ENCODE peak calls at places on chromosomes 7 and 10, in six cellular contexts. One of them, this sample, is unnamed.

GRCh38 chr7:133570321-133570720 is 317.4 kb downstream of the EXOC4 start:
- DNase-seq in HepG2: no peak
- DNase-seq in H1: no peak
- DNase-seq in K562: no peak
- DNase-seq in SK-N-SH: no peak
- DNase-seq in GM12878: no peak
- DNase-seq in this sample: no peak

GRCh38 chr10:11179231-11180105 is 161.8 kb downstream of the CELF2 start:
- DNase-seq in SK-N-SH: no peak
- DNase-seq in HepG2: no peak
- DNase-seq in GM12878: no peak
- DNase-seq in H1: no peak
- DNase-seq in K562: no peak
- DNase-seq in this sample: no peak

GRCh38 chr7:81776159-81776558 is 6.3 kb upstream of the HGF start:
- DNase-seq in H1: no peak
- DNase-seq in GM12878: no peak
- DNase-seq in HepG2: no peak
- DNase-seq in SK-N-SH: no peak
- DNase-seq in K562: no peak
- DNase-seq in this sample: peak

GRCh38 chr7:6153646-6154541 is 118.5 kb downstream of the CYTH3 start:
- DNase-seq in SK-N-SH: no peak
- DNase-seq in H1: no peak
- DNase-seq in HepG2: no peak
- DNase-seq in K562: no peak
- DNase-seq in GM12878: no peak
- DNase-seq in this sample: no peak

GRCh38 chr7:66304536-66304935 is 99.4 kb downstream of the TPST1 start:
- DNase-seq in K562: no peak
- DNase-seq in SK-N-SH: no peak
- DNase-seq in H1: no peak
- DNase-seq in HepG2: no peak
- DNase-seq in GM12878: no peak
- DNase-seq in this sample: no peak

GRCh38 chr10:12181065-12181775 is 14.5 kb downstream of the NUDT5 start:
- DNase-seq in H1: no peak
- DNase-seq in K562: no peak
- DNase-seq in GM12878: peak
- DNase-seq in HepG2: no peak
- DNase-seq in SK-N-SH: no peak
- DNase-seq in this sample: peak

GRCh38 chr7:99137418-99138180 is 6.3 kb downstream of the SMURF1 start:
- DNase-seq in GM12878: no peak
- DNase-seq in H1: peak
- DNase-seq in HepG2: no peak
- DNase-seq in K562: no peak
- DNase-seq in SK-N-SH: peak
- DNase-seq in this sample: no peak

GRCh38 chr10:72826346-72826745 is 67.2 kb upstream of the OIT3 start:
- DNase-seq in HepG2: no peak
- DNase-seq in K562: no peak
- DNase-seq in GM12878: no peak
- DNase-seq in H1: no peak
- DNase-seq in SK-N-SH: no peak
- DNase-seq in this sample: no peak

GRCh38 chr10:72171175-72171630 is 44.6 kb upstream of the ANAPC16 start:
- DNase-seq in K562: peak
- DNase-seq in GM12878: no peak
- DNase-seq in SK-N-SH: no peak
- DNase-seq in H1: no peak
- DNase-seq in HepG2: peak
- DNase-seq in this sample: no peak

GRCh38 chr10:121076760-121077159 is 225.6 kb downstream of the WDR11 start:
- DNase-seq in H1: no peak
- DNase-seq in SK-N-SH: no peak
- DNase-seq in GM12878: no peak
- DNase-seq in K562: no peak
- DNase-seq in HepG2: no peak
- DNase-seq in this sample: no peak

GRCh38 chr10:88538038-88538437 is 45.1 kb downstream of the RNLS start:
- DNase-seq in H1: no peak
- DNase-seq in SK-N-SH: no peak
- DNase-seq in HepG2: no peak
- DNase-seq in GM12878: no peak
- DNase-seq in K562: no peak
- DNase-seq in this sample: no peak

GRCh38 chr7:22601028-22601795 is 101.2 kb upstream of the STEAP1B start:
- DNase-seq in H1: no peak
- DNase-seq in K562: no peak
- DNase-seq in HepG2: no peak
- DNase-seq in GM12878: no peak
- DNase-seq in SK-N-SH: no peak
- DNase-seq in this sample: no peak

GRCh38 chr7:104126411-104126841 is 81.4 kb downstream of the ORC5 start:
- DNase-seq in HepG2: no peak
- DNase-seq in GM12878: no peak
- DNase-seq in H1: no peak
- DNase-seq in SK-N-SH: peak
- DNase-seq in K562: no peak
- DNase-seq in this sample: no peak

GRCh38 chr7:116528008-116528789 is 3.4 kb downstream of the CAV1 start:
- DNase-seq in SK-N-SH: peak
- DNase-seq in HepG2: no peak
- DNase-seq in H1: no peak
- DNase-seq in K562: no peak
- DNase-seq in GM12878: no peak
- DNase-seq in this sample: no peak

GRCh38 chr7:132557489-132558044 is 18.7 kb downstream of the PLXNA4 start:
- DNase-seq in HepG2: no peak
- DNase-seq in SK-N-SH: no peak
- DNase-seq in K562: no peak
- DNase-seq in H1: no peak
- DNase-seq in GM12878: no peak
- DNase-seq in this sample: no peak

GRCh38 chr7:123538189-123538714 is 3.9 kb upstream of the IQUB start:
- DNase-seq in HepG2: no peak
- DNase-seq in K562: peak
- DNase-seq in SK-N-SH: no peak
- DNase-seq in GM12878: no peak
- DNase-seq in H1: no peak
- DNase-seq in this sample: no peak

DNA sequence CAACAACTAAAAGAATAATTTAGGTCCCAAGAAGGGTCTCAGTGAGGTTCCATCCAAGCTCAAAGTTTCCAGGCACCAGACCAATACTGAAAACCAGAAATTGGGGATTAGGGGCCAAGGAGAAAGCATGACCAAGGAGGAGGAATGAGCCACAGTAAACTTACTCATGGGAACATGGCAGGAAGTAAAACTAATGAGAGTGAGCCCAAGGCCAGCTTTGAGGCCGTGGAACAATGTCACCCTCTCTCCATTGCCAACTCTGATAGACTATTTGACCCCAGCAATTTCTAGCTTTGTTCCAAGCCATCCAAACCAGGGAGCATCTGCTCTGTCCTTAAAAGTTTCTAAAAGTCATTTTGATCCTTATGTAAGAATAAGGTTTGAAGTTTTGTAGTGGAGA is 1082.3 kb downstream of the KCNMA1 start:
- DNase-seq in HepG2: no peak
- DNase-seq in SK-N-SH: no peak
- DNase-seq in H1: no peak
- DNase-seq in GM12878: no peak
- DNase-seq in K562: no peak
- DNase-seq in this sample: no peak
- TF ChIP-seq GABPA in HepG2: no peak
- TF ChIP-seq GABPA in SK-N-SH: no peak
- TF ChIP-seq GABPA in H1: no peak
- TF ChIP-seq GABPA in GM12878: no peak
- TF ChIP-seq GABPA in K562: no peak
- TF ChIP-seq GABPA in this sample: no peak

GRCh38 chr10:70369498-70370018 is 12.9 kb downstream of the LRRC20 start:
- DNase-seq in K562: no peak
- DNase-seq in H1: no peak
- DNase-seq in GM12878: no peak
- DNase-seq in HepG2: no peak
- DNase-seq in SK-N-SH: no peak
- DNase-seq in this sample: no peak
- TF ChIP-seq GABPA in K562: no peak
- TF ChIP-seq GABPA in H1: no peak
- TF ChIP-seq GABPA in GM12878: no peak
- TF ChIP-seq GABPA in HepG2: no peak
- TF ChIP-seq GABPA in SK-N-SH: no peak
- TF ChIP-seq GABPA in this sample: no peak

GRCh38 chr10:114022292-114022691 is 21.4 kb upstream of the ADRB1 start:
- DNase-seq in HepG2: no peak
- DNase-seq in SK-N-SH: no peak
- DNase-seq in GM12878: no peak
- DNase-seq in K562: no peak
- DNase-seq in H1: no peak
- DNase-seq in this sample: no peak
- TF ChIP-seq GABPA in HepG2: no peak
- TF ChIP-seq GABPA in SK-N-SH: no peak
- TF ChIP-seq GABPA in GM12878: no peak
- TF ChIP-seq GABPA in K562: no peak
- TF ChIP-seq GABPA in H1: no peak
- TF ChIP-seq GABPA in this sample: no peak

GRCh38 chr10:132677096-132677904 is 108.6 kb downstream of the NKX6-2 start:
- DNase-seq in GM12878: no peak
- DNase-seq in SK-N-SH: no peak
- DNase-seq in HepG2: no peak
- DNase-seq in K562: no peak
- DNase-seq in H1: no peak
- DNase-seq in this sample: no peak

GRCh38 chr10:132679640-132680039 is 106.3 kb downstream of the NKX6-2 start:
- DNase-seq in SK-N-SH: no peak
- DNase-seq in GM12878: no peak
- DNase-seq in H1: no peak
- DNase-seq in K562: no peak
- DNase-seq in HepG2: no peak
- DNase-seq in this sample: no peak

GRCh38 chr10:132679217-132679595 is 106.7 kb downstream of the NKX6-2 start:
- DNase-seq in SK-N-SH: no peak
- DNase-seq in K562: no peak
- DNase-seq in HepG2: no peak
- DNase-seq in GM12878: no peak
- DNase-seq in H1: no peak
- DNase-seq in this sample: no peak

GRCh38 chr10:132677905-132678298 is 108.0 kb downstream of the NKX6-2 start:
- DNase-seq in H1: no peak
- DNase-seq in K562: no peak
- DNase-seq in GM12878: no peak
- DNase-seq in HepG2: no peak
- DNase-seq in SK-N-SH: no peak
- DNase-seq in this sample: no peak

GRCh38 chr10:132678436-132679216 is 107.3 kb downstream of the NKX6-2 start:
- DNase-seq in GM12878: no peak
- DNase-seq in SK-N-SH: no peak
- DNase-seq in H1: no peak
- DNase-seq in K562: no peak
- DNase-seq in HepG2: no peak
- DNase-seq in this sample: no peak
- TF ChIP-seq GABPA in GM12878: no peak
- TF ChIP-seq GABPA in SK-N-SH: no peak
- TF ChIP-seq GABPA in H1: no peak
- TF ChIP-seq GABPA in K562: no peak
- TF ChIP-seq GABPA in HepG2: no peak
- TF ChIP-seq GABPA in this sample: no peak

GRCh38 chr7:54259185-54259584 is 283.0 kb upstream of the VSTM2A start:
- DNase-seq in HepG2: no peak
- DNase-seq in H1: no peak
- DNase-seq in GM12878: no peak
- DNase-seq in K562: no peak
- DNase-seq in SK-N-SH: no peak
- DNase-seq in this sample: no peak

DNA sequence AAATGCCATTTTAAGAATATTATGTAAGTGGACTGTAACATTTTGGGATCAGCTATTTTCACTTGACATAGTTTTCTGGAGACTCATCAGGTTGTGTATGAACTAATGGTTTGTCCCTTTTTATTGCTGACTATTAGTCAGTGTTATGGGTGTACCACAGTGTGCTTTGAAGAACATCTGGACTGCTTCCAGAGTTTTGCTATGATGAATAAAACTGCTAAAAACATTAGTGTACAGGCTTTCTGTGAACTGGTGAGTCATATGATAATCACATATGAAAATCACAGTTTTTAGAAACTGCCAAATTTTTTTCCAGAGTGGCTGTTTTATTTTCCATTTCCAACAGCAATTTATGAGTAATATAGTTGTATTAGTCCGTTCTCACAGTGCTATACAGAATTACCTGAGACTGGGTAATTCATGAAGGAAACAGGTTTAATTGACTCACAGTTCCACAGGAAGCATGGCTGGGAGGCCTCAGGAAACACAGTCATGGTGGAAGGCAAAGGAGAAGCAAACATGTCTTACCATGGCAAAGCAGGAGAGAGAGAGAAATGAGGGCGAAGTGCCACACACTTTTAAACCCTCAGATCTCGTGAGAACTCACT is 281.2 kb upstream of the VSTM2A start:
- DNase-seq in HepG2: no peak
- DNase-seq in GM12878: no peak
- DNase-seq in SK-N-SH: no peak
- DNase-seq in K562: no peak
- DNase-seq in H1: no peak
- DNase-seq in this sample: no peak
- TF ChIP-seq GABPA in HepG2: no peak
- TF ChIP-seq GABPA in GM12878: no peak
- TF ChIP-seq GABPA in SK-N-SH: no peak
- TF ChIP-seq GABPA in K562: no peak
- TF ChIP-seq GABPA in H1: no peak
- TF ChIP-seq GABPA in this sample: no peak

GRCh38 chr10:124119933-124120332 is 26.5 kb upstream of the CHST15 start:
- DNase-seq in SK-N-SH: no peak
- DNase-seq in K562: no peak
- DNase-seq in HepG2: no peak
- DNase-seq in H1: no peak
- DNase-seq in GM12878: no peak
- DNase-seq in this sample: no peak

GRCh38 chr10:124124123-124124768 is 30.8 kb upstream of the CHST15 start:
- DNase-seq in GM12878: no peak
- DNase-seq in K562: no peak
- DNase-seq in HepG2: no peak
- DNase-seq in H1: no peak
- DNase-seq in SK-N-SH: no peak
- DNase-seq in this sample: no peak

GRCh38 chr10:124123141-124123540 is 29.7 kb upstream of the CHST15 start:
- DNase-seq in SK-N-SH: no peak
- DNase-seq in K562: no peak
- DNase-seq in HepG2: no peak
- DNase-seq in H1: no peak
- DNase-seq in GM12878: no peak
- DNase-seq in this sample: no peak

GRCh38 chr10:124120410-124121061 is 27.1 kb upstream of the CHST15 start:
- DNase-seq in H1: no peak
- DNase-seq in HepG2: no peak
- DNase-seq in SK-N-SH: no peak
- DNase-seq in K562: no peak
- DNase-seq in GM12878: no peak
- DNase-seq in this sample: no peak

GRCh38 chr10:124122211-124122610 is 28.8 kb upstream of the CHST15 start:
- DNase-seq in HepG2: no peak
- DNase-seq in H1: no peak
- DNase-seq in K562: no peak
- DNase-seq in GM12878: no peak
- DNase-seq in SK-N-SH: no peak
- DNase-seq in this sample: no peak
- TF ChIP-seq GABPA in HepG2: no peak
- TF ChIP-seq GABPA in H1: no peak
- TF ChIP-seq GABPA in K562: no peak
- TF ChIP-seq GABPA in GM12878: no peak
- TF ChIP-seq GABPA in SK-N-SH: no peak
- TF ChIP-seq GABPA in this sample: no peak

This sample was measured in HL-60.